ENCODE peak calls at places on chromosome 16, in six cellular contexts. One of them, this sample, is unnamed.

GRCh38 chr16:49810769-49811315 is 45.1 kb downstream of the ZNF423 start:
- DNase-seq in hippocampal formation: no peak
- DNase-seq in activated effector memory CD4-positive, alpha-beta T cell treated with Interleukin-2 at 50 U/mL for 16 hours: no peak
- DNase-seq in Daoy: no peak
- DNase-seq in NCI-H460: no peak
- DNase-seq in A172: no peak
- DNase-seq in this sample: no peak

GRCh38 chr16:4217246-4218131 is 24.4 kb downstream of the SRL start:
- DNase-seq in hippocampal formation: no peak
- DNase-seq in activated effector memory CD4-positive, alpha-beta T cell treated with Interleukin-2 at 50 U/mL for 16 hours: no peak
- DNase-seq in NCI-H460: no peak
- DNase-seq in Daoy: no peak
- DNase-seq in A172: no peak
- DNase-seq in this sample: no peak

GRCh38 chr16:86494039-86494564 is 16.2 kb upstream of the FOXF1 start:
- DNase-seq in hippocampal formation: no peak
- DNase-seq in NCI-H460: no peak
- DNase-seq in activated effector memory CD4-positive, alpha-beta T cell treated with Interleukin-2 at 50 U/mL for 16 hours: no peak
- DNase-seq in A172: no peak
- DNase-seq in Daoy: no peak
- DNase-seq in this sample: no peak

GRCh38 chr16:67393111-67393789 is at the start of gene TPPP3:
- DNase-seq in hippocampal formation: peak
- DNase-seq in NCI-H460: peak
- DNase-seq in activated effector memory CD4-positive, alpha-beta T cell treated with Interleukin-2 at 50 U/mL for 16 hours: no peak
- DNase-seq in A172: no peak
- DNase-seq in Daoy: peak
- DNase-seq in this sample: peak

GRCh38 chr16:81004646-81005353 is 1.9 kb downstream of the CMC2 start:
- DNase-seq in activated effector memory CD4-positive, alpha-beta T cell treated with Interleukin-2 at 50 U/mL for 16 hours: no peak
- DNase-seq in NCI-H460: peak
- DNase-seq in Daoy: peak
- DNase-seq in hippocampal formation: no peak
- DNase-seq in A172: peak
- DNase-seq in this sample: peak

GRCh38 chr16:14492614-14493013 is 137.4 kb downstream of the PARN start:
- DNase-seq in A172: no peak
- DNase-seq in activated effector memory CD4-positive, alpha-beta T cell treated with Interleukin-2 at 50 U/mL for 16 hours: no peak
- DNase-seq in Daoy: no peak
- DNase-seq in hippocampal formation: no peak
- DNase-seq in NCI-H460: no peak
- DNase-seq in this sample: no peak

GRCh38 chr16:25020112-25020591 is 5.0 kb upstream of the ARHGAP17 start:
- DNase-seq in NCI-H460: no peak
- DNase-seq in activated effector memory CD4-positive, alpha-beta T cell treated with Interleukin-2 at 50 U/mL for 16 hours: no peak
- DNase-seq in Daoy: no peak
- DNase-seq in A172: no peak
- DNase-seq in hippocampal formation: no peak
- DNase-seq in this sample: no peak

GRCh38 chr16:18829221-18829620 is 27.9 kb upstream of the ARL6IP1 start:
- DNase-seq in NCI-H460: no peak
- DNase-seq in Daoy: no peak
- DNase-seq in A172: no peak
- DNase-seq in activated effector memory CD4-positive, alpha-beta T cell treated with Interleukin-2 at 50 U/mL for 16 hours: no peak
- DNase-seq in hippocampal formation: no peak
- DNase-seq in this sample: no peak

GRCh38 chr16:56589141-56590039 is at the start of gene MT3:
- DNase-seq in activated effector memory CD4-positive, alpha-beta T cell treated with Interleukin-2 at 50 U/mL for 16 hours: no peak
- DNase-seq in hippocampal formation: peak
- DNase-seq in Daoy: peak
- DNase-seq in A172: no peak
- DNase-seq in NCI-H460: no peak
- DNase-seq in this sample: peak

GRCh38 chr16:50338371-50339231 is 30.2 kb downstream of the BRD7 start:
- DNase-seq in Daoy: no peak
- DNase-seq in NCI-H460: no peak
- DNase-seq in activated effector memory CD4-positive, alpha-beta T cell treated with Interleukin-2 at 50 U/mL for 16 hours: no peak
- DNase-seq in hippocampal formation: no peak
- DNase-seq in A172: no peak
- DNase-seq in this sample: no peak

GRCh38 chr16:27275394-27275793 is 6.8 kb upstream of the NSMCE1 start:
- DNase-seq in hippocampal formation: no peak
- DNase-seq in NCI-H460: no peak
- DNase-seq in Daoy: no peak
- DNase-seq in activated effector memory CD4-positive, alpha-beta T cell treated with Interleukin-2 at 50 U/mL for 16 hours: no peak
- DNase-seq in A172: no peak
- DNase-seq in this sample: no peak

GRCh38 chr16:89093602-89094251 is at the start of gene ACSF3:
- DNase-seq in activated effector memory CD4-positive, alpha-beta T cell treated with Interleukin-2 at 50 U/mL for 16 hours: peak
- DNase-seq in A172: peak
- DNase-seq in NCI-H460: peak
- DNase-seq in Daoy: peak
- DNase-seq in hippocampal formation: peak
- DNase-seq in this sample: peak

GRCh38 chr16:80924372-80924978 is 82.2 kb downstream of the CMC2 start:
- DNase-seq in A172: no peak
- DNase-seq in hippocampal formation: no peak
- DNase-seq in Daoy: peak
- DNase-seq in activated effector memory CD4-positive, alpha-beta T cell treated with Interleukin-2 at 50 U/mL for 16 hours: peak
- DNase-seq in NCI-H460: no peak
- DNase-seq in this sample: peak

GRCh38 chr16:4261557-4262172 is 11.2 kb downstream of the TFAP4 start:
- DNase-seq in A172: no peak
- DNase-seq in Daoy: peak
- DNase-seq in activated effector memory CD4-positive, alpha-beta T cell treated with Interleukin-2 at 50 U/mL for 16 hours: no peak
- DNase-seq in NCI-H460: no peak
- DNase-seq in hippocampal formation: no peak
- DNase-seq in this sample: no peak

GRCh38 chr16:67537270-67537635 is 8.6 kb downstream of the RIPOR1 start:
- DNase-seq in activated effector memory CD4-positive, alpha-beta T cell treated with Interleukin-2 at 50 U/mL for 16 hours: peak
- DNase-seq in Daoy: peak
- DNase-seq in NCI-H460: no peak
- DNase-seq in hippocampal formation: peak
- DNase-seq in A172: no peak
- DNase-seq in this sample: peak

This sample was measured in adipocyte.